ENCODE peak calls at places on chromosomes 11 and 22, in ten cellular contexts. One of them, this sample, is unnamed.

GRCh38 chr11:85787809-85788805 is 22.8 kb downstream of the SYTL2 start:
- DNase-seq in NCI-H226: peak; percentile 67
- DNase-seq in activated CD4-positive, alpha-beta T cell treated with anti-CD3 and anti-CD28 coated beads, Interleukin-2, amount 10 ng/mL, durations not matched to agents 7 days and 5 days: no peak
- DNase-seq in activated CD4-positive, alpha-beta memory T cell treated with anti-CD3 and anti-CD28 coated beads, Interleukin-2, amount 10 ng/mL, durations not matched to agents 7 days and 5 days: no peak
- DNase-seq in fibroblast of pulmonary artery: no peak
- DNase-seq in LNCaP clone FGC: no peak
- DNase-seq in posterior cingulate gyrus: no peak
- DNase-seq in IMR-90: peak; percentile 42
- DNase-seq in stimulated activated CD4-positive, alpha-beta T cell treated with anti-CD3 and anti-CD28 coated beads, Interleukin-4, amount 100 ng/mL, for 24 hours: no peak
- DNase-seq in fibroblast of mammary gland: no peak
- DNase-seq in this sample: no peak

GRCh38 chr11:119400860-119401259 is 19.4 kb upstream of the USP2 start:
- DNase-seq in fibroblast of pulmonary artery: no peak
- DNase-seq in fibroblast of mammary gland: no peak
- DNase-seq in IMR-90: no peak
- DNase-seq in activated CD4-positive, alpha-beta memory T cell treated with anti-CD3 and anti-CD28 coated beads, Interleukin-2, amount 10 ng/mL, durations not matched to agents 7 days and 5 days: no peak
- DNase-seq in NCI-H226: no peak
- DNase-seq in activated CD4-positive, alpha-beta T cell treated with anti-CD3 and anti-CD28 coated beads, Interleukin-2, amount 10 ng/mL, durations not matched to agents 7 days and 5 days: no peak
- DNase-seq in LNCaP clone FGC: no peak
- DNase-seq in stimulated activated CD4-positive, alpha-beta T cell treated with anti-CD3 and anti-CD28 coated beads, Interleukin-4, amount 100 ng/mL, for 24 hours: no peak
- DNase-seq in posterior cingulate gyrus: no peak
- DNase-seq in this sample: no peak

GRCh38 chr11:66491315-66491935 is 11.2 kb downstream of the DPP3 start:
- DNase-seq in NCI-H226: no peak
- DNase-seq in posterior cingulate gyrus: no peak
- DNase-seq in fibroblast of pulmonary artery: no peak
- DNase-seq in stimulated activated CD4-positive, alpha-beta T cell treated with anti-CD3 and anti-CD28 coated beads, Interleukin-4, amount 100 ng/mL, for 24 hours: no peak
- DNase-seq in IMR-90: no peak
- DNase-seq in activated CD4-positive, alpha-beta memory T cell treated with anti-CD3 and anti-CD28 coated beads, Interleukin-2, amount 10 ng/mL, durations not matched to agents 7 days and 5 days: no peak
- DNase-seq in fibroblast of mammary gland: no peak
- DNase-seq in activated CD4-positive, alpha-beta T cell treated with anti-CD3 and anti-CD28 coated beads, Interleukin-2, amount 10 ng/mL, durations not matched to agents 7 days and 5 days: no peak
- DNase-seq in LNCaP clone FGC: no peak
- DNase-seq in this sample: no peak

GRCh38 chr22:42919199-42919598 is 62.1 kb upstream of the ARFGAP3 start:
- DNase-seq in posterior cingulate gyrus: no peak
- DNase-seq in fibroblast of mammary gland: no peak
- DNase-seq in activated CD4-positive, alpha-beta T cell treated with anti-CD3 and anti-CD28 coated beads, Interleukin-2, amount 10 ng/mL, durations not matched to agents 7 days and 5 days: no peak
- DNase-seq in fibroblast of pulmonary artery: no peak
- DNase-seq in stimulated activated CD4-positive, alpha-beta T cell treated with anti-CD3 and anti-CD28 coated beads, Interleukin-4, amount 100 ng/mL, for 24 hours: peak; percentile 45
- DNase-seq in IMR-90: no peak
- DNase-seq in NCI-H226: no peak
- DNase-seq in LNCaP clone FGC: no peak
- DNase-seq in activated CD4-positive, alpha-beta memory T cell treated with anti-CD3 and anti-CD28 coated beads, Interleukin-2, amount 10 ng/mL, durations not matched to agents 7 days and 5 days: no peak
- DNase-seq in this sample: no peak

GRCh38 chr11:2520736-2521035 is 75.9 kb downstream of the KCNQ1 start:
- DNase-seq in fibroblast of mammary gland: no peak
- DNase-seq in activated CD4-positive, alpha-beta memory T cell treated with anti-CD3 and anti-CD28 coated beads, Interleukin-2, amount 10 ng/mL, durations not matched to agents 7 days and 5 days: no peak
- DNase-seq in posterior cingulate gyrus: no peak
- DNase-seq in fibroblast of pulmonary artery: no peak
- DNase-seq in stimulated activated CD4-positive, alpha-beta T cell treated with anti-CD3 and anti-CD28 coated beads, Interleukin-4, amount 100 ng/mL, for 24 hours: no peak
- DNase-seq in IMR-90: no peak
- DNase-seq in NCI-H226: no peak
- DNase-seq in activated CD4-positive, alpha-beta T cell treated with anti-CD3 and anti-CD28 coated beads, Interleukin-2, amount 10 ng/mL, durations not matched to agents 7 days and 5 days: no peak
- DNase-seq in LNCaP clone FGC: no peak
- DNase-seq in this sample: no peak

GRCh38 chr22:45105281-45105700 is 58.4 kb upstream of the NUP50 start:
- DNase-seq in IMR-90: peak; percentile 97
- DNase-seq in activated CD4-positive, alpha-beta memory T cell treated with anti-CD3 and anti-CD28 coated beads, Interleukin-2, amount 10 ng/mL, durations not matched to agents 7 days and 5 days: no peak
- DNase-seq in posterior cingulate gyrus: no peak
- DNase-seq in fibroblast of pulmonary artery: no peak
- DNase-seq in activated CD4-positive, alpha-beta T cell treated with anti-CD3 and anti-CD28 coated beads, Interleukin-2, amount 10 ng/mL, durations not matched to agents 7 days and 5 days: no peak
- DNase-seq in LNCaP clone FGC: peak; percentile 88
- DNase-seq in NCI-H226: peak; percentile 84
- DNase-seq in stimulated activated CD4-positive, alpha-beta T cell treated with anti-CD3 and anti-CD28 coated beads, Interleukin-4, amount 100 ng/mL, for 24 hours: no peak
- DNase-seq in fibroblast of mammary gland: peak; percentile 97
- DNase-seq in this sample: no peak

GRCh38 chr11:107249054-107249453 is 208.6 kb downstream of the CWF19L2 start:
- DNase-seq in fibroblast of mammary gland: no peak
- DNase-seq in stimulated activated CD4-positive, alpha-beta T cell treated with anti-CD3 and anti-CD28 coated beads, Interleukin-4, amount 100 ng/mL, for 24 hours: no peak
- DNase-seq in activated CD4-positive, alpha-beta memory T cell treated with anti-CD3 and anti-CD28 coated beads, Interleukin-2, amount 10 ng/mL, durations not matched to agents 7 days and 5 days: no peak
- DNase-seq in activated CD4-positive, alpha-beta T cell treated with anti-CD3 and anti-CD28 coated beads, Interleukin-2, amount 10 ng/mL, durations not matched to agents 7 days and 5 days: no peak
- DNase-seq in LNCaP clone FGC: no peak
- DNase-seq in NCI-H226: no peak
- DNase-seq in IMR-90: no peak
- DNase-seq in posterior cingulate gyrus: no peak
- DNase-seq in fibroblast of pulmonary artery: no peak
- DNase-seq in this sample: no peak

GRCh38 chr11:69915151-69915500 is 95.9 kb upstream of the FGF3 start:
- DNase-seq in activated CD4-positive, alpha-beta T cell treated with anti-CD3 and anti-CD28 coated beads, Interleukin-2, amount 10 ng/mL, durations not matched to agents 7 days and 5 days: no peak
- DNase-seq in posterior cingulate gyrus: no peak
- DNase-seq in fibroblast of mammary gland: peak; percentile 37
- DNase-seq in IMR-90: peak; percentile 62
- DNase-seq in LNCaP clone FGC: no peak
- DNase-seq in activated CD4-positive, alpha-beta memory T cell treated with anti-CD3 and anti-CD28 coated beads, Interleukin-2, amount 10 ng/mL, durations not matched to agents 7 days and 5 days: no peak
- DNase-seq in fibroblast of pulmonary artery: no peak
- DNase-seq in stimulated activated CD4-positive, alpha-beta T cell treated with anti-CD3 and anti-CD28 coated beads, Interleukin-4, amount 100 ng/mL, for 24 hours: no peak
- DNase-seq in NCI-H226: no peak
- DNase-seq in this sample: no peak

GRCh38 chr22:45999379-45999971 is 22.5 kb upstream of the WNT7B start:
- DNase-seq in fibroblast of mammary gland: no peak
- DNase-seq in NCI-H226: no peak
- DNase-seq in stimulated activated CD4-positive, alpha-beta T cell treated with anti-CD3 and anti-CD28 coated beads, Interleukin-4, amount 100 ng/mL, for 24 hours: no peak
- DNase-seq in fibroblast of pulmonary artery: no peak
- DNase-seq in IMR-90: no peak
- DNase-seq in posterior cingulate gyrus: no peak
- DNase-seq in activated CD4-positive, alpha-beta T cell treated with anti-CD3 and anti-CD28 coated beads, Interleukin-2, amount 10 ng/mL, durations not matched to agents 7 days and 5 days: no peak
- DNase-seq in activated CD4-positive, alpha-beta memory T cell treated with anti-CD3 and anti-CD28 coated beads, Interleukin-2, amount 10 ng/mL, durations not matched to agents 7 days and 5 days: no peak
- DNase-seq in LNCaP clone FGC: no peak
- DNase-seq in this sample: no peak

GRCh38 chr11:74577624-74578396 is 14.6 kb upstream of the POLD3 start:
- DNase-seq in posterior cingulate gyrus: no peak
- DNase-seq in NCI-H226: no peak
- DNase-seq in LNCaP clone FGC: no peak
- DNase-seq in fibroblast of pulmonary artery: no peak
- DNase-seq in IMR-90: peak; percentile 18
- DNase-seq in stimulated activated CD4-positive, alpha-beta T cell treated with anti-CD3 and anti-CD28 coated beads, Interleukin-4, amount 100 ng/mL, for 24 hours: no peak
- DNase-seq in fibroblast of mammary gland: peak; percentile 15
- DNase-seq in activated CD4-positive, alpha-beta memory T cell treated with anti-CD3 and anti-CD28 coated beads, Interleukin-2, amount 10 ng/mL, durations not matched to agents 7 days and 5 days: no peak
- DNase-seq in activated CD4-positive, alpha-beta T cell treated with anti-CD3 and anti-CD28 coated beads, Interleukin-2, amount 10 ng/mL, durations not matched to agents 7 days and 5 days: no peak
- DNase-seq in this sample: no peak

GRCh38 chr22:38098410-38099249 is 11.9 kb downstream of the BAIAP2L2 start:
- DNase-seq in IMR-90: peak; percentile 69
- DNase-seq in stimulated activated CD4-positive, alpha-beta T cell treated with anti-CD3 and anti-CD28 coated beads, Interleukin-4, amount 100 ng/mL, for 24 hours: no peak
- DNase-seq in activated CD4-positive, alpha-beta memory T cell treated with anti-CD3 and anti-CD28 coated beads, Interleukin-2, amount 10 ng/mL, durations not matched to agents 7 days and 5 days: no peak
- DNase-seq in NCI-H226: peak; percentile 55
- DNase-seq in fibroblast of mammary gland: peak; percentile 66
- DNase-seq in fibroblast of pulmonary artery: peak; percentile 80
- DNase-seq in LNCaP clone FGC: no peak
- DNase-seq in activated CD4-positive, alpha-beta T cell treated with anti-CD3 and anti-CD28 coated beads, Interleukin-2, amount 10 ng/mL, durations not matched to agents 7 days and 5 days: no peak
- DNase-seq in posterior cingulate gyrus: no peak
- DNase-seq in this sample: no peak

GRCh38 chr11:1081601-1082311 is 7.1 kb downstream of the MUC2 start:
- DNase-seq in fibroblast of mammary gland: no peak
- DNase-seq in posterior cingulate gyrus: no peak
- DNase-seq in fibroblast of pulmonary artery: no peak
- DNase-seq in LNCaP clone FGC: no peak
- DNase-seq in IMR-90: no peak
- DNase-seq in activated CD4-positive, alpha-beta memory T cell treated with anti-CD3 and anti-CD28 coated beads, Interleukin-2, amount 10 ng/mL, durations not matched to agents 7 days and 5 days: no peak
- DNase-seq in activated CD4-positive, alpha-beta T cell treated with anti-CD3 and anti-CD28 coated beads, Interleukin-2, amount 10 ng/mL, durations not matched to agents 7 days and 5 days: no peak
- DNase-seq in NCI-H226: no peak
- DNase-seq in stimulated activated CD4-positive, alpha-beta T cell treated with anti-CD3 and anti-CD28 coated beads, Interleukin-4, amount 100 ng/mL, for 24 hours: no peak
- DNase-seq in this sample: no peak

GRCh38 chr11:15663778-15664218 is 549.1 kb downstream of the INSC start:
- DNase-seq in LNCaP clone FGC: no peak
- DNase-seq in activated CD4-positive, alpha-beta memory T cell treated with anti-CD3 and anti-CD28 coated beads, Interleukin-2, amount 10 ng/mL, durations not matched to agents 7 days and 5 days: no peak
- DNase-seq in NCI-H226: no peak
- DNase-seq in fibroblast of mammary gland: no peak
- DNase-seq in fibroblast of pulmonary artery: no peak
- DNase-seq in posterior cingulate gyrus: no peak
- DNase-seq in stimulated activated CD4-positive, alpha-beta T cell treated with anti-CD3 and anti-CD28 coated beads, Interleukin-4, amount 100 ng/mL, for 24 hours: no peak
- DNase-seq in activated CD4-positive, alpha-beta T cell treated with anti-CD3 and anti-CD28 coated beads, Interleukin-2, amount 10 ng/mL, durations not matched to agents 7 days and 5 days: no peak
- DNase-seq in IMR-90: no peak
- DNase-seq in this sample: no peak

GRCh38 chr11:100776212-100776896 is 89.3 kb downstream of the ARHGAP42 start:
- DNase-seq in LNCaP clone FGC: no peak
- DNase-seq in fibroblast of mammary gland: peak; percentile 86
- DNase-seq in fibroblast of pulmonary artery: peak; percentile 78
- DNase-seq in stimulated activated CD4-positive, alpha-beta T cell treated with anti-CD3 and anti-CD28 coated beads, Interleukin-4, amount 100 ng/mL, for 24 hours: no peak
- DNase-seq in posterior cingulate gyrus: no peak
- DNase-seq in NCI-H226: peak; percentile 65
- DNase-seq in IMR-90: peak; percentile 4
- DNase-seq in activated CD4-positive, alpha-beta T cell treated with anti-CD3 and anti-CD28 coated beads, Interleukin-2, amount 10 ng/mL, durations not matched to agents 7 days and 5 days: no peak
- DNase-seq in activated CD4-positive, alpha-beta memory T cell treated with anti-CD3 and anti-CD28 coated beads, Interleukin-2, amount 10 ng/mL, durations not matched to agents 7 days and 5 days: no peak
- DNase-seq in this sample: no peak

This sample was measured in activated CD8-positive, alpha-beta memory T cell treated with anti-CD3 and anti-CD28 coated beads, Interleukin-2, amount 50 U/mL, for 48 hours.